ENCODE peak calls at places on chromosomes 6 and 20, in five cellular contexts. Q is fibroblast of mammary gland, N is tibial artery, M is mucosa of descending colon, D is neural progenitor cell. I is an unnamed sample.

GRCh38 chr20:46312075-46312944 is 4.0 kb upstream of the CDH22 start:
- DNase-seq in M (no peak), D (peak; percentile 88), Q (no peak), N (no peak), I (no peak)

GRCh38 chr6:38929560-38929959 is 119.0 kb upstream of the GLP1R start:
- DNase-seq in N (no peak), Q (no peak), M (no peak), D (no peak), I (no peak)

GRCh38 chr6:156031516-156031915 is 575.9 kb upstream of the NOX3 start:
- DNase-seq in D (no peak), M (no peak), N (no peak), Q (no peak), I (no peak)

GRCh38 chr6:133017581-133017980 is 203.2 kb downstream of the RPS12 start:
- DNase-seq in Q (peak; percentile 79), M (no peak), D (no peak), N (no peak), I (peak; percentile 31)

GRCh38 chr6:137705166-137706064 is 161.6 kb upstream of the TNFAIP3 start:
- DNase-seq in D (peak; percentile 67), Q (peak; percentile 62), M (peak; percentile 76), N (peak; percentile 54), I (peak; percentile 18)

GRCh38 chr6:28864321-28864923 is 59.4 kb downstream of the TRIM27 start:
- DNase-seq in D (no peak), M (peak; percentile 81), N (no peak), Q (no peak), I (no peak)

GRCh38 chr6:119129968-119130484 is 51.6 kb upstream of the FAM184A start:
- DNase-seq in D (no peak), M (no peak), N (no peak), Q (peak; percentile 84), I (peak; percentile 59)

GRCh38 chr20:25239387-25240370 is 8.2 kb upstream of the PYGB start:
- DNase-seq in M (no peak), N (no peak), Q (no peak), D (no peak), I (no peak)

GRCh38 chr20:33751775-33752174 is 20.0 kb downstream of the ZNF341 start:
- DNase-seq in D (no peak), M (no peak), Q (no peak), N (no peak), I (no peak)
- TF ChIP-seq CTCF in D (no peak), M (no peak), Q (no peak), N (no peak), I (no peak)

GRCh38 chr20:58514321-58515239 is 619 bp downstream of the APCDD1L start:
- DNase-seq in Q (peak; percentile 35), N (no peak), M (no peak), D (peak; percentile 66), I (no peak)

GRCh38 chr20:58515240-58516212 is at the start of gene APCDD1L:
- DNase-seq in D (peak; percentile 56), Q (peak; percentile 69), M (peak; percentile 3), N (peak; percentile 63), I (peak; percentile 6)

GRCh38 chr20:58511861-58512260 is 3.3 kb downstream of the APCDD1L start:
- DNase-seq in Q (no peak), M (no peak), D (no peak), N (no peak), I (no peak)

GRCh38 chr20:58512808-58513552 is 2.2 kb downstream of the APCDD1L start:
- DNase-seq in D (no peak), Q (no peak), M (no peak), N (peak; percentile 50), I (no peak)

DNA sequence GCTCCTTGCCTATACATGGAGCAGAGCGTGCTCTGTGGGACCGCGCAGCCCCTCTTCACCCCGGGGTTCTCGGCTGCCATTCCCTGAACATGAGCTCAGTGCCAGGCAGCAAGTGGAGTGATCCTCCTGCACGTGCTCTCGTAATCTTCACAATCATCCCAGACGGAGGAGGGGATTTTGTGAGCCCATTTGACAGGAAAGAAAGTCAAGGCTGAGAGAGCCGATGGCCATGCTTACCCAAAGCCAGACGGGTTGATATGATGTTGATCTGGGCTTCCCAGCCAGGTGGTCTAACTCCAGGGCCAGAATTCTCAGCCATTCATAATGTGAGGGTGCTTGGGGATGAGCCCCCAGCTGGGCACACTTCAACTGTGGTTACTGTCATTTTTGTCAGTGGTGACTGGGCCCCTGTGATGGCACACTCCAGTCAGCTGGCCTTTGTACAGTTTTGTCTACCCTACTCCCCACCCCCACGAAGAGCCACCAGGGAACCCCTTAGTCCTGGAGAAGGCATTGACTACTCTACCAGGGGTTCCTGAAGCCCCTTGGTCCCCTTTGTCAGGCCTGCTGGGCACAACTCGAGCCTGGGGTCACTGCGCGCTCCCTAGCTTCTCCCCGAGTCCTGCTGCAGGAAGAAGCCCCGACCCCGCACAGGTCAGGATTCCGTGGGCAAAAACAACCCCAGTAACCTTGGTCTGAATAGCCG is 1.5 kb downstream of the APCDD1L start:
- DNase-seq in N (no peak), D (no peak), Q (no peak), M (no peak), I (no peak)
- H3K4me3 ChIP-seq in N (no peak overlapping the region), D (peak overlapping the region; percentile 51), Q (peak overlapping the region; percentile 62), M (no peak overlapping the region), I (peak overlapping the region; percentile 45)

DNA sequence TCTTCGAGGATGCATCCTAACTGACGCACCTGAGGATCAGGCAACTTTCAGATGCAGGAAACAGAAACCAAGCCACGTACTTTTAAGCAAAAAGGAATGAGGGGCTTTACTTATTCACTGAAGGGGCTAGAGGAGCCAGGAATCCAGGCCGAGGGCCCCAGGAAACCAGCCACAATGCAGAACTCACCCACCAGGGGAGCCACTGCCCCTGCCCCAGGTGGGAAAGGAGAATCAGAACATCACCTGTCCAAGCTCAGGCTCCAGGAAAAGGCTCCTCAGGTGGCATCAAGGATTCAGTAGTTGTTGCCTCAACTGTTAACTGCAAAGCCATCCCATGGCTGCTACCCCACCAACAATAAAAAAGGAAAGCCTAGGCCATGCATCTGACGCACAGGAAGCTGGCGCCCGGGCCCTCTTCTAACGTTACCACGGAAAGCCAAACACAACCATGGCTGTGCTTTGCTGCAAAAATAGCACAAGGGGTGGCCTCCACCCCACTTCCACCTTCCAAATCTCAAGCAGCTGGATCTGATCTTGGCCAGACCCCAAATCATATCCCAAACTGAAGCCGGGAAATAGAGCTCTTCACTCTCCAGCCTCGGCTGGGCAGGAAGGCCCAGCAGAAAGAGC is 121.0 kb downstream of the PREX1 start:
- DNase-seq in Q (no peak), N (peak; percentile 74), M (no peak), D (no peak), I (no peak)
- TF ChIP-seq CTCF in Q (no peak), N (no peak), M (no peak), D (no peak), I (no peak)

GRCh38 chr6:3990692-3991491 is 88.0 kb downstream of the FAM217A start:
- DNase-seq in Q (peak; percentile 91), D (peak; percentile 83), M (peak; percentile 91), N (peak; percentile 89), I (peak; percentile 83)
- H3K4me3 ChIP-seq in Q (peak overlapping the region; percentile 53), D (no peak overlapping the region), M (no peak overlapping the region), N (peak overlapping the region; percentile 54), I (peak overlapping the region; percentile 16)

DNA sequence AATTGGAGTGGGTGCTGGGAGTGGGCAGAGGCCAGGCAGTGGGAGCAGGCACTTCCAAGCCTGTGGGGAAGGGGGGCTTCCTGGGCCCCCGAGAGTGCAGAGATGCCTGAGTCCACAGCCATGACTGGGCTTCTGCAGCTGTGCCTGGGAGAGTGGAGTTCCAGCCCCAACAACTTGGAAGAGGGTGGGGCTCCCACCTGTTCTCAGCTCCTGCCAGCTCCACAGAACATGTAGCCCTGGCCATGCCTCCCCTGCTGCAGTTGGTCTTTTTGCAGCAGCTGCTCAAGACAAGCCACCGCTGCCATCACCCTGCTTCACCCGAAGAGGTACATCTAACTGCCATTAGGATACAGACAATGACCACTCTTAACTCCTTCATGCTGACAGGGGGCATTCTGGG is 1092.3 kb downstream of the KHDRBS2 start:
- DNase-seq in M (no peak), D (no peak), Q (no peak), N (no peak), I (no peak)
- TF ChIP-seq CTCF in M (no peak), D (no peak), Q (no peak), N (no peak), I (no peak)

DNA sequence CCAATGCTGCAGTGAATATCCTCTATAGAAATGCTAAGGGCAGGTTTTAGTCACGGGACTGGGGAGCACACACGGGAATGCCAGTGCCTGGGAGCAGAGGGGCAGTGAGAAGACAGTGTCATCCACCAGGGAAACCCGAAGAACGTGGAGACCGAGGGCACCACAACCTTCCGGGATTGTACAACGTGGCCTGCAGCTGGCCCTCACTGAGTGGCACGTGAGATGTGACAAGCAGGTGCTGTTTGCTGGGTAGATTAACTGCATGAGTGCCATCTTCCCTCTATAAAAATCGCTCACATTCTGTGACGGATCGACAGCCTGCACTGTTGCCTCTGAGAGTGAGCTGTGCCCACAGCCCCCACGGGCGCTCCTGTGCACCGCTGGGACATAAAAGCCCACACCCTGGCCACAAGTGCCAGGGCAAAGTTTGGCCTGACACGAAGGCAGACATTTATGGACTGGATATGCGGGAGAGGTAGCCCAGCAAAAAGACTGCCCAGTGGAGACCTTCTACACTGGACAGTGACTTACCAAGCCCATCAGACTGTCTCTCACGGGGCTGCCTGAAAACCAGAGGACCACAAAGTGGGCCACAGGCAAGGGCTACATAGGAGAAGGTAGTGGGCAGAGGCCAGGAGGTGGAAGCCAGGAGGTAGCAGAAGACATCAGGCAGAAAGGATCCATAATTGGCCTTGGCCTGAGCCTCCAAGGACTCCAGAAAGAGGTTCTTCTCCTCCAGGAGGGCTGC is 63.2 kb downstream of the FGD2 start:
- DNase-seq in D (no peak), N (no peak), M (no peak), Q (no peak), I (no peak)
- H3K4me3 ChIP-seq in D (no peak overlapping the region), N (no peak overlapping the region), M (no peak overlapping the region), Q (no peak overlapping the region), I (no peak overlapping the region)

GRCh38 chr6:108453601-108454157 is 107.0 kb upstream of the FOXO3 start:
- DNase-seq in Q (peak; percentile 49), D (no peak), M (peak; percentile 9), N (no peak), I (peak; percentile 59)
- TF ChIP-seq CTCF in Q (no peak), D (no peak), M (no peak), N (no peak), I (peak; percentile 3)

GRCh38 chr6:31438222-31438621 is 34.8 kb downstream of the MICA start:
- DNase-seq in Q (no peak), D (no peak), N (no peak), M (no peak), I (no peak)
- H3K4me3 ChIP-seq in Q (no peak overlapping the region), D (no peak overlapping the region), N (no peak overlapping the region), M (no peak overlapping the region), I (no peak overlapping the region)

GRCh38 chr6:169177516-169178196 is 76.0 kb downstream of the THBS2 start:
- DNase-seq in N (no peak), Q (no peak), M (no peak), D (no peak), I (no peak)
- TF ChIP-seq CTCF in N (no peak), Q (peak; percentile 4), M (no peak), D (no peak), I (peak; percentile 30)

GRCh38 chr6:13764996-13765395 is 49.4 kb downstream of the MCUR1 start:
- DNase-seq in D (no peak), N (no peak), M (no peak), Q (no peak), I (no peak)

GRCh38 chr6:13766201-13766634 is 48.1 kb downstream of the MCUR1 start:
- DNase-seq in D (no peak), Q (peak; percentile 70), N (no peak), M (no peak), I (no peak)

GRCh38 chr6:13765570-13765969 is 48.8 kb downstream of the MCUR1 start:
- DNase-seq in Q (peak; percentile 59), D (no peak), M (no peak), N (no peak), I (no peak)

GRCh38 chr6:13769034-13769654 is 45.2 kb downstream of the MCUR1 start:
- DNase-seq in M (no peak), D (no peak), Q (no peak), N (no peak), I (no peak)

GRCh38 chr6:13767121-13767794 is 47.1 kb downstream of the MCUR1 start:
- DNase-seq in M (peak; percentile 39), N (peak; percentile 66), Q (peak; percentile 60), D (peak; percentile 25), I (no peak)
- H3K4me3 ChIP-seq in M (no peak overlapping the region), N (peak overlapping the region; percentile 33), Q (peak overlapping the region; percentile 38), D (no peak overlapping the region), I (no peak overlapping the region)

I was measured in astrocyte of the cerebellum.